ENCODE peak calls at places on chromosome 4, in five cellular contexts. U is right lobe of liver; P is myocyte; S is stimulated activated CD4-positive, alpha-beta T cell treated with anti-CD3 and anti-CD28 coated beads, TNF-alpha, amount 100 ng/mL, for 48 hours; G is lower leg skin. N is an unnamed sample.
A peak's percentile ranks its signal among the peaks of the same experiment; 100 is the strongest.

GRCh38 chr4:53601251-53601764 is 10.0 kb upstream of the LNX1 start:
- DNase-seq in U (peak; percentile 52), P (peak; percentile 99), S (no peak), G (no peak), N (no peak)

GRCh38 chr4:5500165-5500564 is 208.2 kb downstream of the EVC2 start:
- DNase-seq in U (no peak), P (peak; percentile 8), S (no peak), G (no peak), N (no peak)

GRCh38 chr4:2249526-2249991 is 7.6 kb upstream of the HAUS3 start:
- DNase-seq in U (no peak), P (no peak), S (no peak), G (peak; percentile 80), N (peak; percentile 49)

GRCh38 chr4:22245294-22245693 is 270.6 kb downstream of the ADGRA3 start:
- DNase-seq in U (no peak), P (no peak), S (no peak), G (no peak), N (no peak)

GRCh38 chr4:127967141-127967775 is 2.1 kb downstream of the ABHD18 start:
- DNase-seq in U (no peak), P (no peak), S (no peak), G (no peak), N (no peak)

GRCh38 chr4:8305851-8306361 is 36.4 kb downstream of the HTRA3 start:
- DNase-seq in U (peak; percentile 41), P (no peak), S (no peak), G (peak; percentile 86), N (peak; percentile 84)

GRCh38 chr4:10762541-10762940 is 78.0 kb upstream of the CLNK start:
- DNase-seq in U (no peak), P (peak; percentile 66), S (no peak), G (no peak), N (no peak)

GRCh38 chr4:100095729-100096595 is 94.3 kb downstream of the DDIT4L start:
- DNase-seq in U (peak; percentile 52), P (peak; percentile 70), S (peak; percentile 58), G (peak; percentile 91), N (peak; percentile 88)

GRCh38 chr4:137823007-137823406 is 290.7 kb upstream of the PCDH18 start:
- DNase-seq in U (no peak), P (no peak), S (no peak), G (no peak), N (no peak)

GRCh38 chr4:118954246-118954645 is 65.6 kb downstream of the SYNPO2 start:
- DNase-seq in U (no peak), P (peak; percentile 55), S (no peak), G (no peak), N (no peak)

GRCh38 chr4:76689079-76689817 is 208.7 kb downstream of the SOWAHB start:
- DNase-seq in U (peak; percentile 59), P (peak; percentile 67), S (no peak), G (no peak), N (no peak)

GRCh38 chr4:18754180-18754579 is 732.6 kb upstream of the LCORL start:
- DNase-seq in U (no peak), P (no peak), S (no peak), G (no peak), N (no peak)

GRCh38 chr4:67549123-67549522 is 3.8 kb upstream of the CENPC start:
- DNase-seq in U (no peak), P (no peak), S (no peak), G (no peak), N (no peak)

GRCh38 chr4:7347981-7348380 is 86.7 kb downstream of the PSAPL1 start:
- DNase-seq in U (no peak), P (no peak), S (no peak), G (no peak), N (no peak)

GRCh38 chr4:170008376-170008775 is 17.8 kb downstream of the MFAP3L start:
- DNase-seq in U (no peak), P (no peak), S (no peak), G (no peak), N (no peak)

GRCh38 chr4:124525524-124525923 is 187.0 kb downstream of the ANKRD50 start:
- DNase-seq in U (no peak), P (no peak), S (no peak), G (no peak), N (no peak)

GRCh38 chr4:114025176-114025777 is 45.8 kb upstream of the ARSJ start:
- DNase-seq in U (no peak), P (no peak), S (no peak), G (no peak), N (no peak)

GRCh38 chr4:109826719-109827118 is 1.1 kb upstream of the RRH start:
- DNase-seq in U (no peak), P (peak; percentile 16), S (no peak), G (no peak), N (no peak)

GRCh38 chr4:6633091-6633906 is 7.2 kb upstream of the MRFAP1 start:
- DNase-seq in U (no peak), P (no peak), S (no peak), G (peak; percentile 73), N (no peak)

GRCh38 chr4:23237771-23238170 is 545.0 kb downstream of the GBA3 start:
- DNase-seq in U (peak; percentile 73), P (peak; percentile 97), S (no peak), G (no peak), N (no peak)

GRCh38 chr4:102535398-102536082 is 34.4 kb downstream of the NFKB1 start:
- DNase-seq in U (no peak), P (peak; percentile 51), S (no peak), G (no peak), N (no peak)

GRCh38 chr4:112167790-112168189 is 22.5 kb downstream of the FAM241A start:
- DNase-seq in U (no peak), P (no peak), S (no peak), G (no peak), N (no peak)

GRCh38 chr4:5773271-5773555 is 62.2 kb downstream of the EVC start:
- DNase-seq in U (no peak), P (no peak), S (no peak), G (peak; percentile 74), N (no peak)

GRCh38 chr4:150348079-150348478 is 233.9 kb upstream of the MAB21L2 start:
- DNase-seq in U (no peak), P (no peak), S (no peak), G (no peak), N (no peak)

GRCh38 chr4:140112576-140112975 is 41.4 kb downstream of the MAML3 start:
- DNase-seq in U (no peak), P (no peak), S (no peak), G (no peak), N (no peak)

GRCh38 chr4:153099391-153100140 is 104.7 kb upstream of the TRIM2 start:
- DNase-seq in U (no peak), P (peak; percentile 4), S (no peak), G (peak; percentile 40), N (no peak)

GRCh38 chr4:163651761-163652160 is 157.3 kb downstream of the TMA16 start:
- DNase-seq in U (no peak), P (peak; percentile 28), S (no peak), G (no peak), N (no peak)

GRCh38 chr4:76758290-76758882 is 139.6 kb downstream of the SOWAHB start:
- DNase-seq in U (peak; percentile 50), P (peak; percentile 92), S (no peak), G (no peak), N (no peak)

GRCh38 chr4:13481569-13481968 is 2.6 kb downstream of the RAB28 start:
- DNase-seq in U (no peak), P (peak; percentile 61), S (no peak), G (no peak), N (no peak)

GRCh38 chr4:121096174-121096573 is 23.8 kb upstream of the NDNF start:
- DNase-seq in U (no peak), P (no peak), S (no peak), G (no peak), N (no peak)

GRCh38 chr4:4541040-4541631 is 712 bp downstream of the STX18 start:
- DNase-seq in U (peak; percentile 48), P (peak; percentile 48), S (no peak), G (no peak), N (no peak)

GRCh38 chr4:184921456-184921855 is 95.7 kb upstream of the ACSL1 start:
- DNase-seq in U (no peak), P (no peak), S (no peak), G (peak; percentile 52), N (no peak)

GRCh38 chr4:116599859-116600258 is 485.5 kb downstream of the TRAM1L1 start:
- DNase-seq in U (no peak), P (no peak), S (no peak), G (no peak), N (no peak)

GRCh38 chr4:69984030-69984443 is 11.7 kb upstream of the STATH start:
- DNase-seq in U (peak; percentile 60), P (no peak), S (no peak), G (no peak), N (no peak)

GRCh38 chr4:158827475-158828085 is 58.8 kb downstream of the FNIP2 start:
- DNase-seq in U (no peak), P (no peak), S (no peak), G (no peak), N (no peak)

GRCh38 chr4:71807469-71807868 is 23.6 kb upstream of the GC start:
- DNase-seq in U (no peak), P (no peak), S (no peak), G (no peak), N (no peak)

GRCh38 chr4:110104661-110105060 is 93.8 kb downstream of the ELOVL6 start:
- DNase-seq in U (no peak), P (peak; percentile 53), S (no peak), G (no peak), N (no peak)

GRCh38 chr4:165692082-165692481 is 181.0 kb upstream of the TLL1 start:
- DNase-seq in U (no peak), P (no peak), S (no peak), G (no peak), N (no peak)

GRCh38 chr4:86055898-86056297 is 304.0 kb downstream of the MAPK10 start:
- DNase-seq in U (no peak), P (peak; percentile 70), S (no peak), G (no peak), N (no peak)